ENCODE peak calls at places on chromosomes 4 and X, in four cellular contexts. D is uterus; J is CD4-positive, alpha-beta T cell; O is adrenal gland. L is an unnamed sample.

GRCh38 chrX:37348237-37349130 is 680 bp upstream of the PRRG1 start:
- DNase-seq in D (no peak), O (no peak), J (no peak), L (peak)

GRCh38 chr4:7390366-7390765 is 44.4 kb downstream of the PSAPL1 start:
- DNase-seq in D (no peak), J (no peak), O (no peak), L (no peak)

GRCh38 chrX:70254063-70254400 is 6.0 kb downstream of the P2RY4 start:
- DNase-seq in O (no peak), D (no peak), J (no peak), L (no peak)

GRCh38 chrX:96006281-96006680 is 678.4 kb upstream of the DIAPH2 start:
- DNase-seq in O (no peak), J (no peak), D (no peak), L (no peak)

GRCh38 chr4:42566835-42567234 is 90.1 kb downstream of the ATP8A1 start:
- DNase-seq in J (no peak), O (no peak), D (no peak), L (no peak)

GRCh38 chr4:1494416-1495315 is 88.4 kb upstream of the NKX1-1 start:
- DNase-seq in D (no peak), J (no peak), O (no peak), L (no peak)

GRCh38 chr4:1167244-1167949 is 5.0 kb downstream of the SPON2 start:
- DNase-seq in O (peak), J (peak), D (peak), L (no peak)

GRCh38 chr4:1463088-1463926 is 57.1 kb upstream of the NKX1-1 start:
- DNase-seq in O (peak), D (no peak), J (no peak), L (peak)

GRCh38 chr4:7060346-7061150 is 7.3 kb downstream of the GRPEL1 start:
- DNase-seq in D (no peak), O (no peak), J (no peak), L (no peak)

GRCh38 chr4:186216465-186217024 is 10.8 kb upstream of the KLKB1 start:
- DNase-seq in D (no peak), J (no peak), O (no peak), L (no peak)

GRCh38 chrX:129522184-129523059 is 868 bp downstream of the SMARCA1 start:
- DNase-seq in O (peak), J (no peak), D (peak), L (no peak)
- TF ChIP-seq CTCF in O (no peak), J (no peak), D (peak), L (peak)

DNA sequence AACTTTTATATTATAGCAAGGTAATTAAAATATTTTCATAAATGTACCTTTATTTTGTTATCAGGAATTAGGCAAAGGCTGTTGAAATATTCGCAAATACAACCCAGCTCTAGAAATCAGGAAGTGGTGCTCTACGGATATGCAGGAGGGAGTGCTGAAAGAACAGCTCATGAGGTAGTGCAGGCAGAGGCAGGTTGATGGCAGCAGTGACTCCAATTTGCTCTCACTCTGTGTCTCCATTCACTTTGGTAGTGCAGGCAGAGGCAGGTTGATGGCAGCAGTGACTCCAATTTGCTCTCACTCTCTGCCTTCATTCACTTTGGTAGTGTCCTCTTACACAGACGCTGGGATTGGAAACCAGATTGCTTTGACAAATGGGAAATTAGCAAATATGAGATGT is 277.9 kb downstream of the TRIML1 start:
- DNase-seq in O (no peak), J (no peak), D (no peak), L (no peak)
- TF ChIP-seq CTCF in O (no peak), J (no peak), D (no peak), L (no peak)

GRCh38 chrX:149504915-149505651 is at the start of gene IDS:
- DNase-seq in J (peak), O (peak), D (peak), L (peak)
- TF ChIP-seq CTCF in J (no peak), O (no peak), D (no peak), L (no peak)

GRCh38 chrX:48466696-48467095 is 3.4 kb downstream of the SLC38A5 start:
- DNase-seq in D (no peak), O (no peak), J (no peak), L (no peak)
- TF ChIP-seq CTCF in D (no peak), O (peak), J (no peak), L (no peak)